ENCODE peak calls at places on chromosomes 13 and 19, in five cellular contexts. One of them, this sample, is unnamed.

GRCh38 chr13:112761701-112762689 is 72.2 kb downstream of the ATP11A start:
- DNase-seq in GM12865: no peak
- DNase-seq in colonic mucosa: no peak
- DNase-seq in tibial artery: no peak
- DNase-seq in fibroblast of pulmonary artery: peak
- DNase-seq in this sample: no peak

GRCh38 chr19:20044663-20045062 is 5.4 kb upstream of the ZNF682 start:
- DNase-seq in GM12865: no peak
- DNase-seq in colonic mucosa: no peak
- DNase-seq in tibial artery: no peak
- DNase-seq in fibroblast of pulmonary artery: no peak
- DNase-seq in this sample: no peak

GRCh38 chr19:4839192-4839591 is 7.7 kb upstream of the TICAM1 start:
- DNase-seq in GM12865: no peak
- DNase-seq in colonic mucosa: no peak
- DNase-seq in tibial artery: no peak
- DNase-seq in fibroblast of pulmonary artery: no peak
- DNase-seq in this sample: no peak

GRCh38 chr13:93217701-93218100 is 8.9 kb upstream of the GPC6 start:
- DNase-seq in GM12865: no peak
- DNase-seq in colonic mucosa: no peak
- DNase-seq in tibial artery: no peak
- DNase-seq in fibroblast of pulmonary artery: no peak
- DNase-seq in this sample: no peak

GRCh38 chr19:16590876-16591802 is 18.9 kb upstream of the SLC35E1 start:
- DNase-seq in GM12865: no peak
- DNase-seq in colonic mucosa: no peak
- DNase-seq in tibial artery: no peak
- DNase-seq in fibroblast of pulmonary artery: no peak
- DNase-seq in this sample: no peak

GRCh38 chr13:67614577-67614976 is 384.4 kb upstream of the PCDH9 start:
- DNase-seq in GM12865: no peak
- DNase-seq in colonic mucosa: no peak
- DNase-seq in tibial artery: no peak
- DNase-seq in fibroblast of pulmonary artery: no peak
- DNase-seq in this sample: no peak

GRCh38 chr13:65240773-65241172 is 1989.4 kb downstream of the PCDH9 start:
- DNase-seq in GM12865: no peak
- DNase-seq in colonic mucosa: no peak
- DNase-seq in tibial artery: no peak
- DNase-seq in fibroblast of pulmonary artery: no peak
- DNase-seq in this sample: no peak

GRCh38 chr13:33276581-33276980 is 9.0 kb downstream of the STARD13 start:
- DNase-seq in GM12865: no peak
- DNase-seq in colonic mucosa: no peak
- DNase-seq in tibial artery: no peak
- DNase-seq in fibroblast of pulmonary artery: peak
- DNase-seq in this sample: no peak

GRCh38 chr13:42720116-42720857 is 61.1 kb upstream of the FAM216B start:
- DNase-seq in GM12865: peak
- DNase-seq in colonic mucosa: peak
- DNase-seq in tibial artery: no peak
- DNase-seq in fibroblast of pulmonary artery: peak
- DNase-seq in this sample: peak

GRCh38 chr19:3413796-3414327 is 47.5 kb downstream of the NFIC start:
- DNase-seq in GM12865: no peak
- DNase-seq in colonic mucosa: no peak
- DNase-seq in tibial artery: no peak
- DNase-seq in fibroblast of pulmonary artery: no peak
- DNase-seq in this sample: no peak

GRCh38 chr13:41533676-41534075 is 76.3 kb downstream of the RGCC start:
- DNase-seq in GM12865: no peak
- DNase-seq in colonic mucosa: no peak
- DNase-seq in tibial artery: peak
- DNase-seq in fibroblast of pulmonary artery: peak
- DNase-seq in this sample: no peak

GRCh38 chr19:52585101-52585500 is 15.0 kb downstream of the ZNF701 start:
- DNase-seq in GM12865: no peak
- DNase-seq in colonic mucosa: no peak
- DNase-seq in tibial artery: no peak
- DNase-seq in fibroblast of pulmonary artery: no peak
- DNase-seq in this sample: no peak

GRCh38 chr19:4589579-4590410 is 30.3 kb upstream of the SEMA6B start:
- DNase-seq in GM12865: peak
- DNase-seq in colonic mucosa: no peak
- DNase-seq in tibial artery: no peak
- DNase-seq in fibroblast of pulmonary artery: no peak
- DNase-seq in this sample: no peak

GRCh38 chr13:35144496-35144895 is 202.4 kb downstream of the NBEA start:
- DNase-seq in GM12865: no peak
- DNase-seq in colonic mucosa: no peak
- DNase-seq in tibial artery: no peak
- DNase-seq in fibroblast of pulmonary artery: peak
- DNase-seq in this sample: no peak

GRCh38 chr19:5484398-5485285 is 29.4 kb downstream of the ZNRF4 start:
- DNase-seq in GM12865: no peak
- DNase-seq in colonic mucosa: no peak
- DNase-seq in tibial artery: no peak
- DNase-seq in fibroblast of pulmonary artery: no peak
- DNase-seq in this sample: no peak

GRCh38 chr19:5220866-5221265 is 119.7 kb downstream of the PTPRS start:
- DNase-seq in GM12865: no peak
- DNase-seq in colonic mucosa: no peak
- DNase-seq in tibial artery: no peak
- DNase-seq in fibroblast of pulmonary artery: no peak
- DNase-seq in this sample: no peak

GRCh38 chr13:106867249-106867648 is 299.3 kb upstream of the ARGLU1 start:
- DNase-seq in GM12865: no peak
- DNase-seq in colonic mucosa: no peak
- DNase-seq in tibial artery: no peak
- DNase-seq in fibroblast of pulmonary artery: peak
- DNase-seq in this sample: no peak

GRCh38 chr13:110185696-110186095 is 121.3 kb downstream of the COL4A1 start:
- DNase-seq in GM12865: no peak
- DNase-seq in colonic mucosa: no peak
- DNase-seq in tibial artery: no peak
- DNase-seq in fibroblast of pulmonary artery: no peak
- DNase-seq in this sample: no peak

GRCh38 chr19:6610934-6611370 is 20.0 kb upstream of the CD70 start:
- DNase-seq in GM12865: no peak
- DNase-seq in colonic mucosa: no peak
- DNase-seq in tibial artery: no peak
- DNase-seq in fibroblast of pulmonary artery: peak
- DNase-seq in this sample: no peak

GRCh38 chr13:25886438-25887214 is 165.2 kb downstream of the SHISA2 start:
- DNase-seq in GM12865: no peak
- DNase-seq in colonic mucosa: no peak
- DNase-seq in tibial artery: no peak
- DNase-seq in fibroblast of pulmonary artery: peak
- DNase-seq in this sample: no peak

GRCh38 chr13:104796581-104796980 is 1730.4 kb upstream of the SLC10A2 start:
- DNase-seq in GM12865: no peak
- DNase-seq in colonic mucosa: no peak
- DNase-seq in tibial artery: no peak
- DNase-seq in fibroblast of pulmonary artery: no peak
- DNase-seq in this sample: no peak

GRCh38 chr19:38734176-38734425 is 10.2 kb downstream of the CAPN12 start:
- DNase-seq in GM12865: no peak
- DNase-seq in colonic mucosa: no peak
- DNase-seq in tibial artery: no peak
- DNase-seq in fibroblast of pulmonary artery: no peak
- DNase-seq in this sample: no peak

GRCh38 chr19:5534787-5535586 is 32.8 kb downstream of the TINCR start:
- DNase-seq in GM12865: peak
- DNase-seq in colonic mucosa: no peak
- DNase-seq in tibial artery: no peak
- DNase-seq in fibroblast of pulmonary artery: no peak
- DNase-seq in this sample: no peak

GRCh38 chr13:103291226-103291625 is 225.0 kb upstream of the SLC10A2 start:
- DNase-seq in GM12865: no peak
- DNase-seq in colonic mucosa: no peak
- DNase-seq in tibial artery: no peak
- DNase-seq in fibroblast of pulmonary artery: no peak
- DNase-seq in this sample: no peak

GRCh38 chr19:40190891-40191835 is at the start of gene MAP3K10:
- DNase-seq in GM12865: peak
- DNase-seq in colonic mucosa: peak
- DNase-seq in tibial artery: peak
- DNase-seq in fibroblast of pulmonary artery: peak
- DNase-seq in this sample: peak

GRCh38 chr13:72181661-72182060 is 314.7 kb upstream of the DACH1 start:
- DNase-seq in GM12865: no peak
- DNase-seq in colonic mucosa: no peak
- DNase-seq in tibial artery: no peak
- DNase-seq in fibroblast of pulmonary artery: no peak
- DNase-seq in this sample: no peak

GRCh38 chr19:1066251-1066747 is 668 bp upstream of the ARHGAP45 start:
- DNase-seq in GM12865: no peak
- DNase-seq in colonic mucosa: peak
- DNase-seq in tibial artery: no peak
- DNase-seq in fibroblast of pulmonary artery: no peak
- DNase-seq in this sample: no peak

GRCh38 chr19:35757231-35757748 is 461 bp upstream of the HSPB6 start:
- DNase-seq in GM12865: no peak
- DNase-seq in colonic mucosa: peak
- DNase-seq in tibial artery: peak
- DNase-seq in fibroblast of pulmonary artery: peak
- DNase-seq in this sample: peak

GRCh38 chr13:41231786-41232185 is 31.6 kb downstream of the MTRF1 start:
- DNase-seq in GM12865: peak
- DNase-seq in colonic mucosa: peak
- DNase-seq in tibial artery: no peak
- DNase-seq in fibroblast of pulmonary artery: peak
- DNase-seq in this sample: no peak

GRCh38 chr13:52846567-52847321 is 1.7 kb downstream of the PCDH8 start:
- DNase-seq in GM12865: no peak
- DNase-seq in colonic mucosa: peak
- DNase-seq in tibial artery: peak
- DNase-seq in fibroblast of pulmonary artery: peak
- DNase-seq in this sample: no peak

GRCh38 chr19:3175761-3176714 is 2.5 kb upstream of the S1PR4 start:
- DNase-seq in GM12865: peak
- DNase-seq in colonic mucosa: peak
- DNase-seq in tibial artery: no peak
- DNase-seq in fibroblast of pulmonary artery: peak
- DNase-seq in this sample: no peak

GRCh38 chr19:55624109-55625003 is at the start of gene ZNF784:
- DNase-seq in GM12865: peak
- DNase-seq in colonic mucosa: peak
- DNase-seq in tibial artery: peak
- DNase-seq in fibroblast of pulmonary artery: peak
- DNase-seq in this sample: peak

DNA sequence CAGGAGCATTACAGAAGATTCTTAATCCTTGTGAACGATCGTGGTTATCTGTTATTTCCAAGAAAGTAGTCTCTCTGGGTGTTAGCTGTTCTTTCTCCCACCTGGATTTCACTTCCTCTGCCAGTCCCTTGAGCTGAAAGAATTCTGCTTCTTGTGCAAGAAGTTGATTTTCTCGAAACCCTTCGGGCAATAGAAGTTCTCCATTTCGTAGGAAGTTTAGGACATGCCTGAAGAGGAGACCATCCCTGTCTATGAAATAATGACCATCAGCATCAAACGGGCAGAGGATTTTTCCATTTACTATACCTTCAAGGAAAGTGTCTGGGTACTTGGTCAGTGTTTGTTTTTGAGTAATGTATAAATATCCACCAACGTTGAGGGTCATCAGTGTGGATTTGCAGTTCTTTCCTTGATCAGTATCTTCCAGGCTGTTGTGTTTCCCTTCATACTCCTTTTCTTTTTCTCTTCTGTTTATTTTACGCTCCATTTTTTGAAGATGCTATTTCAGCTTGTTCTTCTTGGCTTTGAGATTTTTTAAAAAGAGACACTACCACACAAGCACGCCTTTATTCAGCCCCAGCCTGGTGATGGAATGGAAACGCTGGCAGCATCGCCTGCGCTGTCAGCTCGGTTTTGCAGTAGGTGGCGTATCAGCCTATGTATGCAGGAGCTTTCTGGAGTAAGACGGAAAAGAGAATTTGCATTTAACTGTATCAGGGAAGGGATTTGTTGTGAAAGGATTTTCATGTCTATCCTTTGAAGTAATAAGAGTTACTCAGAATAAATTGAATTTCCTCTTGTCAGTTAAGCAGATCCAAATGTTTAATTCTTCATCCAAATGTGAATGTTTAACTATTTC is 6.5 kb downstream of the KCTD4 start:
- DNase-seq in GM12865: no peak
- DNase-seq in colonic mucosa: no peak
- DNase-seq in tibial artery: no peak
- DNase-seq in fibroblast of pulmonary artery: peak
- DNase-seq in this sample: no peak
- TF ChIP-seq CTCF in GM12865: no peak
- TF ChIP-seq CTCF in colonic mucosa: no peak
- TF ChIP-seq CTCF in tibial artery: no peak
- TF ChIP-seq CTCF in fibroblast of pulmonary artery: peak
- TF ChIP-seq CTCF in this sample: no peak

GRCh38 chr19:47414469-47414868 is 4.9 kb downstream of the MEIS3 start:
- DNase-seq in GM12865: peak
- DNase-seq in colonic mucosa: no peak
- DNase-seq in tibial artery: no peak
- DNase-seq in fibroblast of pulmonary artery: no peak
- DNase-seq in this sample: no peak
- TF ChIP-seq CTCF in GM12865: peak
- TF ChIP-seq CTCF in colonic mucosa: no peak
- TF ChIP-seq CTCF in tibial artery: no peak
- TF ChIP-seq CTCF in fibroblast of pulmonary artery: no peak
- TF ChIP-seq CTCF in this sample: no peak

DNA sequence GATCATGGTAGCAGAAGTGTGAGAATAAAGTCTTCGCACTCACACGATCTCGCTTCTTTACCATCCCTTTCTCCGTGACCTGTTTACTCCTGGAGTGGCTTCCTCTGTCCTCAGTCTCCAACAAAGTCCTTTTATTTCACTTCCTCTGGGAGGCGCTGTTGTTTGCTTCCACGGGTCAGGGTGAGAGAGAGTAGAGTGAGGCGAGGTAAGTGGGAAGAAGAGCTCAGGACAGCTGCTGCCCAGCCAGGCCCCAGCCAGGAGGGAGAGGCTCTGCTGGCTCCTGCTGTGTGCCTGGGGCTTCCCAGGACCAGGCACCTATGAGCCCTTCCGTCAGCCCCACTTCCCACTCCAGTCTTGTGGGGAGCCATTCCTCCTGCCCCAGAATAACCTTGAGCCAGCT is 242.1 kb downstream of the FGF9 start:
- DNase-seq in GM12865: peak
- DNase-seq in colonic mucosa: no peak
- DNase-seq in tibial artery: no peak
- DNase-seq in fibroblast of pulmonary artery: no peak
- DNase-seq in this sample: no peak
- TF ChIP-seq CTCF in GM12865: peak
- TF ChIP-seq CTCF in colonic mucosa: no peak
- TF ChIP-seq CTCF in tibial artery: no peak
- TF ChIP-seq CTCF in fibroblast of pulmonary artery: no peak
- TF ChIP-seq CTCF in this sample: no peak

DNA sequence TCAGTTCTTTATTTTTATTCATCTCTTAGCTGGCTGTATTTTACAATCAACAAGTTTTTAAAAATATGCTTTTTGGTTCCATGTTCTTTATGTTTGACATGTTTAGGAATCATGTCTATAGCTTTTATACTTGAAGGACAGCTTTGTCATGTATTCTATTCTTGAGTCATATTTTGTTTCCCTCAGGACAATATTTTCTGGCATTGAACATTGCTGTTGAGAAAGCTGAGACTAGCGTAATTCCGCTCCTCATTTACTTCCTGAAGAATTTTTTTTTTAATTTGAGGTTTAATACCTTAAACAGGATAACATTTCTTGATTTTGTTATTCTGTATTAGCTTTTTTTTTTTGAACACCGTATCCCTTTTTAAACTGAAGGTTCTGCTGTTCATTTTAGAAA is 53.2 kb downstream of the RB1 start:
- DNase-seq in GM12865: no peak
- DNase-seq in colonic mucosa: no peak
- DNase-seq in tibial artery: no peak
- DNase-seq in fibroblast of pulmonary artery: no peak
- DNase-seq in this sample: no peak
- TF ChIP-seq CTCF in GM12865: no peak
- TF ChIP-seq CTCF in colonic mucosa: no peak
- TF ChIP-seq CTCF in tibial artery: no peak
- TF ChIP-seq CTCF in fibroblast of pulmonary artery: no peak
- TF ChIP-seq CTCF in this sample: no peak